ENCODE peak calls at places on chromosomes 12 and 14, in eight cellular contexts. T, Y, M, R, I, W, S and B are unnamed samples.

GRCh38 chr12:121466800-121467637 is 67.1 kb downstream of the RNF34 start:
- DNase-seq in I (peak; percentile 85), M (peak; percentile 88), T (peak; percentile 91), S (peak; percentile 43), W (peak; percentile 94), R (peak; percentile 87), Y (peak; percentile 85), B (peak; percentile 95)

GRCh38 chr14:32397871-32398640 is 69.0 kb downstream of the AKAP6 start:
- DNase-seq in S (no peak), Y (peak; percentile 50), W (no peak), I (peak; percentile 89), T (peak; percentile 72), R (peak; percentile 57), M (peak; percentile 60), B (no peak)

GRCh38 chr12:25903603-25904245 is 54.8 kb upstream of the RASSF8 start:
- DNase-seq in M (no peak), R (no peak), I (no peak), T (peak; percentile 53), Y (peak; percentile 3), W (no peak), S (no peak), B (no peak)

GRCh38 chr12:131445184-131445974 is 265.5 kb upstream of the SFSWAP start:
- DNase-seq in S (no peak), T (no peak), W (no peak), R (no peak), I (no peak), M (no peak), Y (no peak), B (no peak)

GRCh38 chr12:29783773-29784666 is at the start of gene TMTC1:
- DNase-seq in R (peak; percentile 69), W (no peak), S (no peak), Y (peak; percentile 76), T (peak; percentile 87), M (no peak), I (peak; percentile 70), B (peak; percentile 81)

GRCh38 chr12:29053567-29053966 is 95.5 kb upstream of the FAR2 start:
- DNase-seq in R (no peak), Y (no peak), S (no peak), I (no peak), M (peak; percentile 18), W (peak; percentile 36), T (no peak), B (no peak)

GRCh38 chr14:36952702-36953101 is 219.7 kb downstream of the SLC25A21 start:
- DNase-seq in M (peak; percentile 64), W (no peak), I (peak; percentile 84), S (no peak), R (no peak), T (peak; percentile 88), Y (no peak), B (no peak)

GRCh38 chr14:72000907-72001306 is 68.7 kb downstream of the RGS6 start:
- DNase-seq in T (no peak), R (no peak), M (no peak), S (peak; percentile 34), W (no peak), Y (no peak), I (no peak), B (no peak)

GRCh38 chr12:68245071-68246021 is 8.1 kb downstream of the IL22 start:
- DNase-seq in Y (peak; percentile 55), W (no peak), S (no peak), T (no peak), M (no peak), I (peak; percentile 62), R (no peak), B (peak; percentile 16)
- H3K4me2 ChIP-seq in Y (peak overlapping the region; percentile 17), W (no peak overlapping the region), S (no peak overlapping the region), T (no peak overlapping the region), M (no peak overlapping the region), I (peak overlapping the region; percentile 28), R (no peak overlapping the region), B (peak overlapping the region; percentile 71)

GRCh38 chr12:2963760-2964292 is 4.6 kb downstream of the TEAD4 start:
- DNase-seq in R (peak; percentile 54), S (no peak), I (peak; percentile 53), W (no peak), T (no peak), M (no peak), Y (peak; percentile 43), B (no peak)
- H3K4me2 ChIP-seq in R (peak overlapping the region; percentile 62), S (no peak overlapping the region), I (no peak overlapping the region), W (no peak overlapping the region), T (no peak overlapping the region), M (no peak overlapping the region), Y (no peak overlapping the region), B (no peak overlapping the region)

GRCh38 chr14:75016815-75017214 is 14.1 kb downstream of the EIF2B2 start:
- DNase-seq in S (no peak), W (no peak), T (no peak), M (no peak), I (no peak), Y (no peak), R (no peak), B (no peak)
- H3K4me2 ChIP-seq in S (no peak overlapping the region), W (no peak overlapping the region), T (no peak overlapping the region), M (no peak overlapping the region), I (no peak overlapping the region), Y (no peak overlapping the region), R (no peak overlapping the region), B (no peak overlapping the region)

GRCh38 chr14:48672506-48672905 is 913.7 kb downstream of the RPS29 start:
- DNase-seq in T (no peak), I (no peak), R (no peak), S (no peak), M (no peak), Y (no peak), W (no peak), B (no peak)
- H3K4me2 ChIP-seq in T (no peak overlapping the region), I (no peak overlapping the region), R (no peak overlapping the region), S (no peak overlapping the region), M (no peak overlapping the region), Y (no peak overlapping the region), W (no peak overlapping the region), B (no peak overlapping the region)

GRCh38 chr14:39229222-39229543 is 4.5 kb upstream of the MIA2 start:
- DNase-seq in T (peak; percentile 83), I (peak; percentile 11), S (no peak), R (no peak), W (peak; percentile 2), M (no peak), Y (no peak), B (no peak)

GRCh38 chr14:39233680-39234326 is at the start of gene MIA2:
- DNase-seq in T (no peak), W (no peak), R (no peak), S (no peak), I (no peak), Y (no peak), M (no peak), B (no peak)

GRCh38 chr14:39230416-39230815 is 3.3 kb upstream of the MIA2 start:
- DNase-seq in I (peak; percentile 25), R (no peak), T (peak; percentile 40), W (no peak), Y (peak; percentile 20), S (no peak), M (no peak), B (no peak)

GRCh38 chr14:39229601-39230110 is 4.1 kb upstream of the MIA2 start:
- DNase-seq in S (no peak), M (no peak), I (no peak), T (no peak), Y (no peak), R (no peak), W (no peak), B (no peak)

GRCh38 chr14:39232554-39233415 is 930 bp upstream of the MIA2 start:
- DNase-seq in R (no peak), I (peak; percentile 69), Y (peak; percentile 85), M (peak; percentile 18), S (no peak), T (peak; percentile 81), W (no peak), B (peak; percentile 30)
- H3K4me2 ChIP-seq in R (no peak overlapping the region), I (peak overlapping the region; percentile 45), Y (no peak overlapping the region), M (peak overlapping the region; percentile 84), S (peak overlapping the region; percentile 30), T (peak overlapping the region; percentile 61), W (no peak overlapping the region), B (peak overlapping the region; percentile 63)

GRCh38 chr14:53953828-53954550 is 2.6 kb downstream of the BMP4 start:
- DNase-seq in R (no peak), Y (peak; percentile 85), T (peak; percentile 66), I (peak; percentile 50), S (no peak), M (peak; percentile 32), W (no peak), B (peak; percentile 74)
- H3K4me2 ChIP-seq in R (peak overlapping the region; percentile 58), Y (peak overlapping the region; percentile 96), T (peak overlapping the region; percentile 49), I (peak overlapping the region; percentile 97), S (peak overlapping the region; percentile 66), M (peak overlapping the region; percentile 98), W (no peak overlapping the region), B (peak overlapping the region; percentile 95)

DNA sequence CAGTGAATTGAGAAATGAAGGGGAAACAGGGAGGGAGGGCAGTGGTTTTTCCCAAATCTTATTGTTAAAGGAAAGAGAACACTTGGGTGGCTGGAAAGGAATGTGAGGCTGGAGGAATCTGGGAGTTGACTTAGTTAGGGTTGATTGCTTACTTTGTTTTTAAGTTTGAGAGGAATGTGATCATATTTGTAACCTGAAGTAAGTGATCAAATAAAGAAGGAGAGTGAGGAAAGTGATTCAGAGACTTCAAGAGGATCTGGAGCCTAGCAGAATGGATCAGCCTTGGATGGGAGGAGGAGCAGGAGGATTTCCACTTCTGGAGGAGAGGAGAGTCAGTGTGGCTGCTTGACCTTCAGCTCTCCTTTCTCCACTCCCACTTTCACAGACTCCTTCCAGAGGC is 6.0 kb upstream of the LRP6 start:
- DNase-seq in Y (peak; percentile 34), I (peak; percentile 82), T (peak; percentile 63), S (no peak), M (peak; percentile 51), W (no peak), R (no peak), B (no peak)
- H3K4me2 ChIP-seq in Y (no peak overlapping the region), I (peak overlapping the region; percentile 41), T (peak overlapping the region; percentile 58), S (no peak overlapping the region), M (peak overlapping the region; percentile 51), W (no peak overlapping the region), R (no peak overlapping the region), B (no peak overlapping the region)

GRCh38 chr12:27434673-27435565 is 11.6 kb upstream of the SMCO2 start:
- DNase-seq in M (no peak), I (no peak), W (peak; percentile 34), R (peak; percentile 17), Y (no peak), S (no peak), T (peak; percentile 50), B (peak; percentile 19)
- H3K4me2 ChIP-seq in M (no peak overlapping the region), I (no peak overlapping the region), W (no peak overlapping the region), R (no peak overlapping the region), Y (no peak overlapping the region), S (no peak overlapping the region), T (no peak overlapping the region), B (peak overlapping the region; percentile 40)